ENCODE peak calls at places on chromosomes 2 and 18, in seven cellular contexts. Q is HCT116, Y is MM.1S, H is heart left ventricle, E is testis, J is foreskin fibroblast, Z is neural progenitor cell. A is an unnamed sample.

GRCh38 chr18:44245026-44245425 is 435.7 kb upstream of the SETBP1 start:
- DNase-seq in H (no peak), J (peak), E (no peak), Z (no peak), Q (no peak), Y (no peak), A (no peak)

GRCh38 chr18:23380001-23380550 is 73.0 kb upstream of the RIOK3 start:
- DNase-seq in Z (no peak), Q (no peak), Y (no peak), E (no peak), J (peak), H (no peak), A (no peak)

GRCh38 chr18:39742015-39742466 is 2176.4 kb upstream of the CELF4 start:
- DNase-seq in H (no peak), Z (no peak), J (peak), E (no peak), Y (no peak), Q (no peak), A (no peak)

GRCh38 chr2:158635961-158636601 is 159.0 kb upstream of the DAPL1 start:
- DNase-seq in Y (no peak), J (no peak), E (no peak), Q (no peak), Z (no peak), H (no peak), A (no peak)

GRCh38 chr2:237199577-237199976 is 113.9 kb downstream of the COPS8 start:
- DNase-seq in Z (no peak), Y (peak), H (no peak), E (peak), Q (no peak), J (peak), A (no peak)

GRCh38 chr2:127024769-127025356 is 82.1 kb downstream of the BIN1 start:
- DNase-seq in J (peak), Y (no peak), Z (peak), H (no peak), Q (no peak), E (peak), A (no peak)

GRCh38 chr2:11111811-11112425 is 43.3 kb upstream of the SLC66A3 start:
- DNase-seq in J (no peak), H (no peak), Z (no peak), Y (no peak), E (no peak), Q (peak), A (no peak)

GRCh38 chr2:207110730-207111129 is 55.0 kb downstream of the KLF7 start:
- DNase-seq in Q (no peak), J (no peak), H (no peak), Z (no peak), Y (no peak), E (no peak), A (no peak)

GRCh38 chr2:179768765-179769164 is 92.6 kb downstream of the ZNF385B start:
- DNase-seq in Y (no peak), H (peak), E (no peak), Q (no peak), J (peak), Z (no peak), A (no peak)

GRCh38 chr2:176583530-176584101 is 314.4 kb downstream of the MTX2 start:
- DNase-seq in J (peak), Q (no peak), H (no peak), Z (no peak), E (no peak), Y (no peak), A (peak)

GRCh38 chr2:168345601-168346000 is 98.2 kb upstream of the STK39 start:
- DNase-seq in J (no peak), E (no peak), Y (no peak), Z (no peak), H (no peak), Q (no peak), A (no peak)

GRCh38 chr18:61596296-61596695 is 263.1 kb downstream of the CDH20 start:
- DNase-seq in Q (no peak), Z (no peak), Y (no peak), E (no peak), J (peak), H (no peak), A (no peak)

GRCh38 chr18:3094355-3094684 is 81.4 kb upstream of the LPIN2 start:
- DNase-seq in H (no peak), E (no peak), Z (no peak), Y (no peak), Q (no peak), J (no peak), A (no peak)

GRCh38 chr2:42949125-42949524 is 156.7 kb upstream of the HAAO start:
- DNase-seq in E (no peak), Z (no peak), Y (peak), J (no peak), H (no peak), Q (no peak), A (no peak)

GRCh38 chr2:13581471-13581870 is 864.7 kb downstream of the TRIB2 start:
- DNase-seq in J (no peak), Y (no peak), H (no peak), Q (no peak), E (peak), Z (peak), A (no peak)

GRCh38 chr2:148645925-148646559 is 1.5 kb downstream of the EPC2 start:
- DNase-seq in H (peak), Z (peak), J (peak), Q (peak), E (peak), Y (peak), A (no peak)

GRCh38 chr2:226031962-226032441 is 632.5 kb downstream of the NYAP2 start:
- DNase-seq in Z (peak), E (no peak), Y (no peak), Q (no peak), H (no peak), J (peak), A (no peak)

GRCh38 chr2:234633581-234634230 is 136.8 kb upstream of the ARL4C start:
- DNase-seq in E (no peak), Z (no peak), Y (no peak), H (no peak), J (no peak), Q (no peak), A (no peak)

GRCh38 chr2:15334650-15335326 is 226.3 kb downstream of the NBAS start:
- DNase-seq in Q (no peak), H (no peak), Z (no peak), E (no peak), J (peak), Y (no peak), A (no peak)

GRCh38 chr2:186862869-186863709 is 14.1 kb upstream of the ZSWIM2 start:
- DNase-seq in Y (peak), J (peak), E (no peak), H (no peak), Q (peak), Z (peak), A (peak)

GRCh38 chr2:154097823-154098398 is 226.2 kb downstream of the GALNT13 start:
- DNase-seq in Y (no peak), H (no peak), Z (peak), J (no peak), Q (no peak), E (no peak), A (no peak)

GRCh38 chr2:122164964-122165363 is 409.5 kb downstream of the TSN start:
- DNase-seq in J (no peak), Z (no peak), E (no peak), H (no peak), Q (no peak), Y (no peak), A (no peak)

GRCh38 chr2:28544405-28544914 is 48.6 kb downstream of the PLB1 start:
- DNase-seq in E (peak), H (no peak), Y (no peak), J (no peak), Z (peak), Q (no peak), A (no peak)

GRCh38 chr2:238083919-238084318 is 16.2 kb upstream of the ESPNL start:
- DNase-seq in Z (no peak), Q (no peak), J (no peak), Y (no peak), E (no peak), H (no peak), A (no peak)

GRCh38 chr2:236548179-236548918 is 21.3 kb upstream of the ACKR3 start:
- DNase-seq in J (no peak), Y (no peak), H (no peak), Z (no peak), Q (no peak), E (no peak), A (no peak)

GRCh38 chr2:30218814-30219213 is 12.5 kb upstream of the LBH start:
- DNase-seq in J (no peak), Y (no peak), E (no peak), Q (peak), H (no peak), Z (no peak), A (no peak)

GRCh38 chr2:86769838-86770237 is 20.9 kb downstream of the CD8A start:
- DNase-seq in J (no peak), Y (no peak), E (no peak), H (no peak), Q (no peak), Z (no peak), A (no peak)

GRCh38 chr2:1717129-1717528 is 27.2 kb downstream of the PXDN start:
- DNase-seq in H (peak), Y (no peak), Q (no peak), Z (peak), E (peak), J (peak), A (no peak)

GRCh38 chr2:49175831-49176230 is 21.5 kb upstream of the FSHR start:
- DNase-seq in J (no peak), E (no peak), Q (no peak), H (no peak), Z (no peak), Y (no peak), A (no peak)

GRCh38 chr2:121155502-121156056 is 129.4 kb downstream of the TFCP2L1 start:
- DNase-seq in Q (no peak), Y (no peak), Z (no peak), E (no peak), J (no peak), H (no peak), A (no peak)

GRCh38 chr2:51290725-51291124 is 258.8 kb upstream of the NRXN1 start:
- DNase-seq in Y (no peak), J (peak), H (no peak), Z (no peak), E (no peak), Q (no peak), A (no peak)

GRCh38 chr2:197077336-197077735 is 150.8 kb upstream of the PGAP1 start:
- DNase-seq in E (no peak), J (peak), Q (no peak), H (no peak), Y (no peak), Z (no peak), A (no peak)

GRCh38 chr2:190585000-190585678 is 50.6 kb upstream of the NEMP2 start:
- DNase-seq in J (peak), Q (no peak), E (no peak), Y (no peak), Z (no peak), H (peak), A (peak)

GRCh38 chr18:58727776-58728500 is 56.7 kb downstream of the MALT1 start:
- DNase-seq in E (no peak), Y (no peak), J (peak), Q (no peak), H (no peak), Z (no peak), A (no peak)

GRCh38 chr2:152386266-152386665 is 51.3 kb downstream of the FMNL2 start:
- DNase-seq in J (no peak), Z (no peak), E (no peak), H (no peak), Q (no peak), Y (no peak), A (no peak)

GRCh38 chr18:79458131-79458838 is 62.6 kb downstream of the NFATC1 start:
- DNase-seq in Z (no peak), J (peak), E (peak), Q (peak), H (peak), Y (no peak), A (peak)

GRCh38 chr2:218448934-218449333 is 30.0 kb downstream of the VIL1 start:
- DNase-seq in Y (no peak), E (no peak), Q (no peak), J (peak), H (no peak), Z (no peak), A (peak)

GRCh38 chr2:135531231-135532197 is at the start of gene R3HDM1:
- DNase-seq in Y (peak), E (peak), Z (peak), J (peak), Q (peak), H (peak), A (peak)
- TF ChIP-seq CTCF in Y (peak), E (no peak), Z (peak), J (no peak), Q (no peak), H (no peak), A (no peak)

DNA sequence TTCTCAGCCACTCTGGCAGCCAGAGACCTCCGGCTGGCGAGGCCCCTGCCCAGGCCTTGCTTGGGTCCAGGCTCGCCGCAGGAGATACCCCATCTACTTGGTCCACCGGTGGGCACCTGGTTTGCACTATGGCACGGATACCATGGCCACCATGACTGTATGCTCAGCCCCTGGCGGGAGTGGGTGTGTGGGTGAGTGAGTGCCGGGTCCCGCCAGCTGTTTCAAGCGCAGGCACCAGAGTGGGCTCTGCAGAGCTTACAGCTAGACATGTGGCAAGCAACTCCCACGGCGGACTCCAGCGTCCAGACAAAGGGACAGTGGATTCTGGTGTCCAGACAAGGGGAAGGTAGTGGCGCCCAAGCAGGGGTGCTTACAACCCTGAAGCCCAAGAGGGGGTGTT is 1.4 kb downstream of the ATG4B start:
- DNase-seq in Y (no peak), H (no peak), J (no peak), Z (no peak), E (no peak), Q (no peak), A (no peak)
- H3K4me3 ChIP-seq in Y (peak), H (no peak), J (peak), Z (peak), E (no peak), Q (peak), A (peak)

GRCh38 chr2:52805901-52806410 is 961.6 kb upstream of the CHAC2 start:
- DNase-seq in Z (no peak), E (no peak), H (no peak), J (no peak), Y (no peak), Q (no peak), A (no peak)

GRCh38 chr2:52810460-52810859 is 957.1 kb upstream of the CHAC2 start:
- DNase-seq in J (peak), Y (peak), Q (peak), Z (peak), E (no peak), H (no peak), A (no peak)
- TF ChIP-seq CTCF in J (no peak), Y (peak), Q (peak), Z (peak), E (no peak), H (peak), A (no peak)

GRCh38 chr2:139353874-139354273 is 573.7 kb upstream of the NXPH2 start:
- DNase-seq in Z (no peak), E (no peak), Q (no peak), Y (no peak), H (no peak), J (no peak), A (no peak)

GRCh38 chr2:139360654-139361053 is 580.5 kb upstream of the NXPH2 start:
- DNase-seq in H (no peak), E (no peak), Q (no peak), J (no peak), Y (no peak), Z (no peak), A (no peak)

GRCh38 chr2:139354518-139354917 is 574.3 kb upstream of the NXPH2 start:
- DNase-seq in Q (no peak), H (no peak), E (no peak), Y (peak), J (no peak), Z (no peak), A (no peak)

GRCh38 chr2:139365189-139365588 is 585.0 kb upstream of the NXPH2 start:
- DNase-seq in Y (no peak), Z (no peak), J (no peak), H (no peak), Q (no peak), E (no peak), A (no peak)

GRCh38 chr2:139359818-139360217 is 579.6 kb upstream of the NXPH2 start:
- DNase-seq in Z (no peak), Q (no peak), H (no peak), J (no peak), E (no peak), Y (no peak), A (no peak)
- H3K4me3 ChIP-seq in Z (no peak), Q (no peak), H (no peak), J (no peak), E (no peak), Y (no peak), A (no peak)

GRCh38 chr18:37533647-37534565 is 31.7 kb downstream of the CELF4 start:
- DNase-seq in Z (no peak), Y (no peak), Q (no peak), H (no peak), J (peak), E (no peak), A (no peak)
- TF ChIP-seq CTCF in Z (peak), Y (peak), Q (peak), H (no peak), J (peak), E (peak), A (no peak)

GRCh38 chr2:113218283-113219091 is 44.7 kb downstream of the PSD4 start:
- DNase-seq in E (peak), J (peak), Y (no peak), Q (no peak), H (no peak), Z (no peak), A (no peak)

GRCh38 chr2:113219092-113219441 is 45.3 kb downstream of the PSD4 start:
- DNase-seq in H (no peak), J (no peak), Z (no peak), Q (no peak), Y (no peak), E (no peak), A (no peak)

GRCh38 chr2:113219889-113220641 is 46.3 kb downstream of the PSD4 start:
- DNase-seq in H (peak), Y (no peak), E (peak), Q (peak), J (peak), Z (peak), A (no peak)

GRCh38 chr2:113220970-113221708 is 47.4 kb downstream of the PSD4 start:
- DNase-seq in Y (no peak), H (no peak), Z (no peak), J (no peak), E (no peak), Q (no peak), A (no peak)

DNA sequence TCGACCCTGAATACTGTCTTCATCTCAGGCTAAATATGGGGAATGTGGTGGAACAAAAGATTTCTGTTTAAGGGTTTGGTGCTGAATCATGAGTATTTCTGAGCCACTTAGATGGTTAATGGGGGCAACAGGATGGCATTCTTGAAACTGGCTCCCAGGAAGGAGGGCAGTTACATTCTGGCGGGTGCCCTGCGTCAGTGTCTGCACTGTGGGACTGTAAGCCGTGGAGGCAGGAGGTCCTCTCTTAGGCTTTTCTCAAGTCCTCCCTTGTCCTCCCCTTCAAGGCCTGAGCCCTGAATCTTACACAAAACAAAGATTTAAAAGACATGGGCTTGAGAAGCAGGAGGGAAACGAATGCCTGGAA is 45.7 kb downstream of the PSD4 start:
- DNase-seq in Q (no peak), J (no peak), Z (no peak), Y (no peak), H (no peak), E (no peak), A (no peak)
- H3K4me3 ChIP-seq in Q (peak), J (no peak), Z (no peak), Y (no peak), H (no peak), E (no peak), A (no peak)